ENCODE peak calls at places on chromosomes 6 and 20, in eight cellular contexts. Q, B, Y, J, G, O, R and F are unnamed samples.

GRCh38 chr6:43256670-43257664 is 13.7 kb downstream of the TTBK1 start:
- DNase-seq in Q (no peak), B (no peak), Y (no peak), J (no peak), G (no peak), O (no peak), R (no peak), F (no peak)

GRCh38 chr6:6714498-6715360 is 126.2 kb downstream of the LY86 start:
- DNase-seq in Q (no peak), B (no peak), Y (no peak), J (no peak), G (no peak), O (no peak), R (no peak), F (no peak)

GRCh38 chr6:170043881-170044790 is 246.7 kb downstream of the DLL1 start:
- DNase-seq in Q (no peak), B (no peak), Y (no peak), J (peak), G (no peak), O (no peak), R (no peak), F (no peak)

GRCh38 chr6:158629376-158630221 is 14.9 kb downstream of the DYNLT1 start:
- DNase-seq in Q (no peak), B (no peak), Y (no peak), J (no peak), G (no peak), O (no peak), R (no peak), F (no peak)

GRCh38 chr6:134176283-134176975 is 124.0 kb upstream of the SLC2A12 start:
- DNase-seq in Q (no peak), B (no peak), Y (no peak), J (peak), G (no peak), O (no peak), R (no peak), F (no peak)

GRCh38 chr6:10891960-10892359 is 5.1 kb downstream of the SYCP2L start:
- DNase-seq in Q (no peak), B (no peak), Y (no peak), J (no peak), G (no peak), O (no peak), R (no peak), F (no peak)

GRCh38 chr6:104509355-104509754 is 350.4 kb downstream of the HACE1 start:
- DNase-seq in Q (no peak), B (no peak), Y (no peak), J (no peak), G (no peak), O (no peak), R (no peak), F (no peak)

GRCh38 chr20:528923-529594 is 14.5 kb downstream of the CSNK2A1 start:
- DNase-seq in Q (peak), B (no peak), Y (peak), J (no peak), G (no peak), O (no peak), R (no peak), F (no peak)

GRCh38 chr6:25122622-25123237 is 156.4 kb upstream of the CARMIL1 start:
- DNase-seq in Q (no peak), B (no peak), Y (no peak), J (no peak), G (no peak), O (no peak), R (no peak), F (no peak)

GRCh38 chr6:49849121-49849907 is 17.0 kb downstream of the CRISP1 start:
- DNase-seq in Q (peak), B (no peak), Y (peak), J (no peak), G (no peak), O (peak), R (peak), F (peak)

GRCh38 chr20:5511930-5512329 is 195.2 kb upstream of the PROKR2 start:
- DNase-seq in Q (no peak), B (no peak), Y (no peak), J (no peak), G (no peak), O (no peak), R (no peak), F (no peak)

GRCh38 chr20:52083627-52084232 is 107.8 kb downstream of the ZFP64 start:
- DNase-seq in Q (no peak), B (no peak), Y (no peak), J (peak), G (peak), O (peak), R (peak), F (no peak)